ENCODE peak calls at places on chromosomes 2 and 18, in ten cellular contexts. One of them, this sample, is unnamed.

GRCh38 chr2:129888896-129889295 is 90.6 kb upstream of the RAB6C start:
- DNase-seq in activated naive CD8-positive, alpha-beta T cell treated with anti-CD3 and anti-CD28 coated beads, Interleukin-2, amount 50 U/mL, for 16 hours: no peak
- DNase-seq in activated naive CD4-positive, alpha-beta T cell treated with Interleukin-2 at 50 U/mL for 16 hours: no peak
- DNase-seq in A549: no peak
- DNase-seq in cardiac fibroblast: peak; percentile 5
- DNase-seq in GM12892: no peak
- DNase-seq in midbrain: no peak
- DNase-seq in fibroblast of pulmonary artery: peak; percentile 2
- DNase-seq in NCI-H1092: no peak
- DNase-seq in AG09309: no peak
- DNase-seq in this sample: no peak

GRCh38 chr2:71620851-71621251 is 167.5 kb downstream of the DYSF start:
- DNase-seq in activated naive CD8-positive, alpha-beta T cell treated with anti-CD3 and anti-CD28 coated beads, Interleukin-2, amount 50 U/mL, for 16 hours: no peak
- DNase-seq in activated naive CD4-positive, alpha-beta T cell treated with Interleukin-2 at 50 U/mL for 16 hours: no peak
- DNase-seq in A549: no peak
- DNase-seq in cardiac fibroblast: no peak
- DNase-seq in GM12892: no peak
- DNase-seq in midbrain: no peak
- DNase-seq in fibroblast of pulmonary artery: no peak
- DNase-seq in NCI-H1092: no peak
- DNase-seq in AG09309: no peak
- DNase-seq in this sample: no peak

GRCh38 chr2:217270089-217270800 is 410.4 kb upstream of the TNP1 start:
- DNase-seq in activated naive CD8-positive, alpha-beta T cell treated with anti-CD3 and anti-CD28 coated beads, Interleukin-2, amount 50 U/mL, for 16 hours: no peak
- DNase-seq in activated naive CD4-positive, alpha-beta T cell treated with Interleukin-2 at 50 U/mL for 16 hours: no peak
- DNase-seq in A549: no peak
- DNase-seq in cardiac fibroblast: no peak
- DNase-seq in GM12892: no peak
- DNase-seq in midbrain: no peak
- DNase-seq in fibroblast of pulmonary artery: no peak
- DNase-seq in NCI-H1092: no peak
- DNase-seq in AG09309: no peak
- DNase-seq in this sample: no peak

GRCh38 chr2:16471031-16471430 is 194.6 kb downstream of the CYRIA start:
- DNase-seq in activated naive CD8-positive, alpha-beta T cell treated with anti-CD3 and anti-CD28 coated beads, Interleukin-2, amount 50 U/mL, for 16 hours: no peak
- DNase-seq in activated naive CD4-positive, alpha-beta T cell treated with Interleukin-2 at 50 U/mL for 16 hours: no peak
- DNase-seq in A549: no peak
- DNase-seq in cardiac fibroblast: no peak
- DNase-seq in GM12892: no peak
- DNase-seq in midbrain: no peak
- DNase-seq in fibroblast of pulmonary artery: no peak
- DNase-seq in NCI-H1092: no peak
- DNase-seq in AG09309: no peak
- DNase-seq in this sample: no peak

GRCh38 chr18:73975266-73975665 is 172.4 kb downstream of the FBXO15 start:
- DNase-seq in activated naive CD8-positive, alpha-beta T cell treated with anti-CD3 and anti-CD28 coated beads, Interleukin-2, amount 50 U/mL, for 16 hours: no peak
- DNase-seq in activated naive CD4-positive, alpha-beta T cell treated with Interleukin-2 at 50 U/mL for 16 hours: no peak
- DNase-seq in A549: no peak
- DNase-seq in cardiac fibroblast: peak; percentile 34
- DNase-seq in GM12892: no peak
- DNase-seq in midbrain: no peak
- DNase-seq in fibroblast of pulmonary artery: no peak
- DNase-seq in NCI-H1092: no peak
- DNase-seq in AG09309: peak; percentile 21
- DNase-seq in this sample: no peak

GRCh38 chr2:193506035-193506434 is 1311.3 kb upstream of the TMEFF2 start:
- DNase-seq in activated naive CD8-positive, alpha-beta T cell treated with anti-CD3 and anti-CD28 coated beads, Interleukin-2, amount 50 U/mL, for 16 hours: no peak
- DNase-seq in activated naive CD4-positive, alpha-beta T cell treated with Interleukin-2 at 50 U/mL for 16 hours: no peak
- DNase-seq in A549: no peak
- DNase-seq in cardiac fibroblast: no peak
- DNase-seq in GM12892: no peak
- DNase-seq in midbrain: no peak
- DNase-seq in fibroblast of pulmonary artery: no peak
- DNase-seq in NCI-H1092: no peak
- DNase-seq in AG09309: no peak
- DNase-seq in this sample: no peak

GRCh38 chr2:120736955-120737801 is 1.5 kb downstream of the GLI2 start:
- DNase-seq in activated naive CD8-positive, alpha-beta T cell treated with anti-CD3 and anti-CD28 coated beads, Interleukin-2, amount 50 U/mL, for 16 hours: no peak
- DNase-seq in activated naive CD4-positive, alpha-beta T cell treated with Interleukin-2 at 50 U/mL for 16 hours: no peak
- DNase-seq in A549: peak; percentile 83
- DNase-seq in cardiac fibroblast: peak; percentile 92
- DNase-seq in GM12892: no peak
- DNase-seq in midbrain: peak; percentile 42
- DNase-seq in fibroblast of pulmonary artery: peak; percentile 90
- DNase-seq in NCI-H1092: no peak
- DNase-seq in AG09309: peak; percentile 52
- DNase-seq in this sample: no peak

GRCh38 chr2:70767699-70768584 is at the start of gene ADD2:
- DNase-seq in activated naive CD8-positive, alpha-beta T cell treated with anti-CD3 and anti-CD28 coated beads, Interleukin-2, amount 50 U/mL, for 16 hours: peak; percentile 9
- DNase-seq in activated naive CD4-positive, alpha-beta T cell treated with Interleukin-2 at 50 U/mL for 16 hours: peak; percentile 26
- DNase-seq in A549: peak; percentile 81
- DNase-seq in cardiac fibroblast: peak; percentile 21
- DNase-seq in GM12892: peak; percentile 41
- DNase-seq in midbrain: peak; percentile 58
- DNase-seq in fibroblast of pulmonary artery: peak; percentile 25
- DNase-seq in NCI-H1092: peak; percentile 59
- DNase-seq in AG09309: no peak
- DNase-seq in this sample: no peak

GRCh38 chr18:59035591-59035990 is 104.1 kb upstream of the SEC11C start:
- DNase-seq in activated naive CD8-positive, alpha-beta T cell treated with anti-CD3 and anti-CD28 coated beads, Interleukin-2, amount 50 U/mL, for 16 hours: no peak
- DNase-seq in activated naive CD4-positive, alpha-beta T cell treated with Interleukin-2 at 50 U/mL for 16 hours: no peak
- DNase-seq in A549: no peak
- DNase-seq in cardiac fibroblast: no peak
- DNase-seq in GM12892: no peak
- DNase-seq in midbrain: no peak
- DNase-seq in fibroblast of pulmonary artery: no peak
- DNase-seq in NCI-H1092: no peak
- DNase-seq in AG09309: no peak
- DNase-seq in this sample: no peak

GRCh38 chr2:11798946-11799495 is 52.6 kb downstream of the LPIN1 start:
- DNase-seq in activated naive CD8-positive, alpha-beta T cell treated with anti-CD3 and anti-CD28 coated beads, Interleukin-2, amount 50 U/mL, for 16 hours: no peak
- DNase-seq in activated naive CD4-positive, alpha-beta T cell treated with Interleukin-2 at 50 U/mL for 16 hours: no peak
- DNase-seq in A549: no peak
- DNase-seq in cardiac fibroblast: no peak
- DNase-seq in GM12892: no peak
- DNase-seq in midbrain: no peak
- DNase-seq in fibroblast of pulmonary artery: no peak
- DNase-seq in NCI-H1092: no peak
- DNase-seq in AG09309: no peak
- DNase-seq in this sample: no peak

GRCh38 chr2:893311-893710 is 57.3 kb upstream of the SNTG2 start:
- DNase-seq in activated naive CD8-positive, alpha-beta T cell treated with anti-CD3 and anti-CD28 coated beads, Interleukin-2, amount 50 U/mL, for 16 hours: no peak
- DNase-seq in activated naive CD4-positive, alpha-beta T cell treated with Interleukin-2 at 50 U/mL for 16 hours: no peak
- DNase-seq in A549: peak; percentile 38
- DNase-seq in cardiac fibroblast: no peak
- DNase-seq in GM12892: no peak
- DNase-seq in midbrain: no peak
- DNase-seq in fibroblast of pulmonary artery: no peak
- DNase-seq in NCI-H1092: no peak
- DNase-seq in AG09309: no peak
- DNase-seq in this sample: no peak

GRCh38 chr2:128321784-128322650 is 3.3 kb upstream of the HS6ST1 start:
- DNase-seq in activated naive CD8-positive, alpha-beta T cell treated with anti-CD3 and anti-CD28 coated beads, Interleukin-2, amount 50 U/mL, for 16 hours: peak; percentile 63
- DNase-seq in activated naive CD4-positive, alpha-beta T cell treated with Interleukin-2 at 50 U/mL for 16 hours: peak; percentile 86
- DNase-seq in A549: peak; percentile 74
- DNase-seq in cardiac fibroblast: peak; percentile 86
- DNase-seq in GM12892: peak; percentile 89
- DNase-seq in midbrain: peak; percentile 85
- DNase-seq in fibroblast of pulmonary artery: peak; percentile 84
- DNase-seq in NCI-H1092: peak; percentile 22
- DNase-seq in AG09309: no peak
- DNase-seq in this sample: peak; percentile 67

GRCh38 chr2:25371253-25372241 is 29.8 kb upstream of the DNMT3A start:
- DNase-seq in activated naive CD8-positive, alpha-beta T cell treated with anti-CD3 and anti-CD28 coated beads, Interleukin-2, amount 50 U/mL, for 16 hours: no peak
- DNase-seq in activated naive CD4-positive, alpha-beta T cell treated with Interleukin-2 at 50 U/mL for 16 hours: no peak
- DNase-seq in A549: no peak
- DNase-seq in cardiac fibroblast: no peak
- DNase-seq in GM12892: no peak
- DNase-seq in midbrain: no peak
- DNase-seq in fibroblast of pulmonary artery: no peak
- DNase-seq in NCI-H1092: no peak
- DNase-seq in AG09309: no peak
- DNase-seq in this sample: no peak

GRCh38 chr2:178804791-178805190 is 2.4 kb downstream of the TTN start:
- DNase-seq in activated naive CD8-positive, alpha-beta T cell treated with anti-CD3 and anti-CD28 coated beads, Interleukin-2, amount 50 U/mL, for 16 hours: no peak
- DNase-seq in activated naive CD4-positive, alpha-beta T cell treated with Interleukin-2 at 50 U/mL for 16 hours: no peak
- DNase-seq in A549: peak; percentile 25
- DNase-seq in cardiac fibroblast: no peak
- DNase-seq in GM12892: no peak
- DNase-seq in midbrain: no peak
- DNase-seq in fibroblast of pulmonary artery: no peak
- DNase-seq in NCI-H1092: no peak
- DNase-seq in AG09309: no peak
- DNase-seq in this sample: no peak

GRCh38 chr2:132448331-132448730 is 31.7 kb downstream of the GPR39 start:
- DNase-seq in activated naive CD8-positive, alpha-beta T cell treated with anti-CD3 and anti-CD28 coated beads, Interleukin-2, amount 50 U/mL, for 16 hours: no peak
- DNase-seq in activated naive CD4-positive, alpha-beta T cell treated with Interleukin-2 at 50 U/mL for 16 hours: no peak
- DNase-seq in A549: no peak
- DNase-seq in cardiac fibroblast: peak; percentile 7
- DNase-seq in GM12892: no peak
- DNase-seq in midbrain: no peak
- DNase-seq in fibroblast of pulmonary artery: peak; percentile 7
- DNase-seq in NCI-H1092: no peak
- DNase-seq in AG09309: no peak
- DNase-seq in this sample: no peak

GRCh38 chr2:7752291-7752690 is 835.1 kb downstream of the RNF144A start:
- DNase-seq in activated naive CD8-positive, alpha-beta T cell treated with anti-CD3 and anti-CD28 coated beads, Interleukin-2, amount 50 U/mL, for 16 hours: no peak
- DNase-seq in activated naive CD4-positive, alpha-beta T cell treated with Interleukin-2 at 50 U/mL for 16 hours: no peak
- DNase-seq in A549: no peak
- DNase-seq in cardiac fibroblast: no peak
- DNase-seq in GM12892: no peak
- DNase-seq in midbrain: no peak
- DNase-seq in fibroblast of pulmonary artery: no peak
- DNase-seq in NCI-H1092: no peak
- DNase-seq in AG09309: no peak
- DNase-seq in this sample: no peak

GRCh38 chr2:35803133-35803532 is 552.4 kb upstream of the CRIM1 start:
- DNase-seq in activated naive CD8-positive, alpha-beta T cell treated with anti-CD3 and anti-CD28 coated beads, Interleukin-2, amount 50 U/mL, for 16 hours: no peak
- DNase-seq in activated naive CD4-positive, alpha-beta T cell treated with Interleukin-2 at 50 U/mL for 16 hours: no peak
- DNase-seq in A549: no peak
- DNase-seq in cardiac fibroblast: no peak
- DNase-seq in GM12892: no peak
- DNase-seq in midbrain: no peak
- DNase-seq in fibroblast of pulmonary artery: no peak
- DNase-seq in NCI-H1092: no peak
- DNase-seq in AG09309: no peak
- DNase-seq in this sample: no peak

GRCh38 chr18:79948719-79949411 is 2.6 kb downstream of the SLC66A2 start:
- DNase-seq in activated naive CD8-positive, alpha-beta T cell treated with anti-CD3 and anti-CD28 coated beads, Interleukin-2, amount 50 U/mL, for 16 hours: no peak
- DNase-seq in activated naive CD4-positive, alpha-beta T cell treated with Interleukin-2 at 50 U/mL for 16 hours: no peak
- DNase-seq in A549: no peak
- DNase-seq in cardiac fibroblast: no peak
- DNase-seq in GM12892: no peak
- DNase-seq in midbrain: no peak
- DNase-seq in fibroblast of pulmonary artery: no peak
- DNase-seq in NCI-H1092: no peak
- DNase-seq in AG09309: no peak
- DNase-seq in this sample: no peak

GRCh38 chr2:20209373-20210109 is 15.4 kb downstream of the SDC1 start:
- DNase-seq in activated naive CD8-positive, alpha-beta T cell treated with anti-CD3 and anti-CD28 coated beads, Interleukin-2, amount 50 U/mL, for 16 hours: no peak
- DNase-seq in activated naive CD4-positive, alpha-beta T cell treated with Interleukin-2 at 50 U/mL for 16 hours: no peak
- DNase-seq in A549: no peak
- DNase-seq in cardiac fibroblast: no peak
- DNase-seq in GM12892: no peak
- DNase-seq in midbrain: no peak
- DNase-seq in fibroblast of pulmonary artery: no peak
- DNase-seq in NCI-H1092: no peak
- DNase-seq in AG09309: no peak
- DNase-seq in this sample: no peak

GRCh38 chr2:23637011-23637778 is 252.2 kb downstream of the KLHL29 start:
- DNase-seq in activated naive CD8-positive, alpha-beta T cell treated with anti-CD3 and anti-CD28 coated beads, Interleukin-2, amount 50 U/mL, for 16 hours: no peak
- DNase-seq in activated naive CD4-positive, alpha-beta T cell treated with Interleukin-2 at 50 U/mL for 16 hours: no peak
- DNase-seq in A549: no peak
- DNase-seq in cardiac fibroblast: peak; percentile 87
- DNase-seq in GM12892: no peak
- DNase-seq in midbrain: no peak
- DNase-seq in fibroblast of pulmonary artery: peak; percentile 86
- DNase-seq in NCI-H1092: no peak
- DNase-seq in AG09309: peak; percentile 20
- DNase-seq in this sample: no peak

GRCh38 chr2:60054571-60055340 is 498.7 kb downstream of the BCL11A start:
- DNase-seq in activated naive CD8-positive, alpha-beta T cell treated with anti-CD3 and anti-CD28 coated beads, Interleukin-2, amount 50 U/mL, for 16 hours: no peak
- DNase-seq in activated naive CD4-positive, alpha-beta T cell treated with Interleukin-2 at 50 U/mL for 16 hours: no peak
- DNase-seq in A549: no peak
- DNase-seq in cardiac fibroblast: no peak
- DNase-seq in GM12892: no peak
- DNase-seq in midbrain: no peak
- DNase-seq in fibroblast of pulmonary artery: no peak
- DNase-seq in NCI-H1092: no peak
- DNase-seq in AG09309: no peak
- DNase-seq in this sample: no peak

GRCh38 chr18:78602430-78602829 is 377.2 kb upstream of the SALL3 start:
- DNase-seq in activated naive CD8-positive, alpha-beta T cell treated with anti-CD3 and anti-CD28 coated beads, Interleukin-2, amount 50 U/mL, for 16 hours: no peak
- DNase-seq in activated naive CD4-positive, alpha-beta T cell treated with Interleukin-2 at 50 U/mL for 16 hours: no peak
- DNase-seq in A549: no peak
- DNase-seq in cardiac fibroblast: no peak
- DNase-seq in GM12892: no peak
- DNase-seq in midbrain: no peak
- DNase-seq in fibroblast of pulmonary artery: no peak
- DNase-seq in NCI-H1092: no peak
- DNase-seq in AG09309: no peak
- DNase-seq in this sample: no peak

GRCh38 chr18:74652392-74652988 is 54.8 kb downstream of the ZNF407 start:
- DNase-seq in activated naive CD8-positive, alpha-beta T cell treated with anti-CD3 and anti-CD28 coated beads, Interleukin-2, amount 50 U/mL, for 16 hours: no peak
- DNase-seq in activated naive CD4-positive, alpha-beta T cell treated with Interleukin-2 at 50 U/mL for 16 hours: no peak
- DNase-seq in A549: peak; percentile 22
- DNase-seq in cardiac fibroblast: peak; percentile 73
- DNase-seq in GM12892: no peak
- DNase-seq in midbrain: peak; percentile 68
- DNase-seq in fibroblast of pulmonary artery: peak; percentile 77
- DNase-seq in NCI-H1092: peak; percentile 23
- DNase-seq in AG09309: peak; percentile 17
- DNase-seq in this sample: no peak

GRCh38 chr2:224009605-224010330 is 29.3 kb downstream of the SERPINE2 start:
- DNase-seq in activated naive CD8-positive, alpha-beta T cell treated with anti-CD3 and anti-CD28 coated beads, Interleukin-2, amount 50 U/mL, for 16 hours: no peak
- DNase-seq in activated naive CD4-positive, alpha-beta T cell treated with Interleukin-2 at 50 U/mL for 16 hours: no peak
- DNase-seq in A549: peak; percentile 20
- DNase-seq in cardiac fibroblast: peak; percentile 56
- DNase-seq in GM12892: no peak
- DNase-seq in midbrain: peak; percentile 17
- DNase-seq in fibroblast of pulmonary artery: peak; percentile 54
- DNase-seq in NCI-H1092: no peak
- DNase-seq in AG09309: no peak
- DNase-seq in this sample: no peak

GRCh38 chr18:36504928-36505327 is 207.4 kb downstream of the FHOD3 start:
- DNase-seq in activated naive CD8-positive, alpha-beta T cell treated with anti-CD3 and anti-CD28 coated beads, Interleukin-2, amount 50 U/mL, for 16 hours: no peak
- DNase-seq in activated naive CD4-positive, alpha-beta T cell treated with Interleukin-2 at 50 U/mL for 16 hours: no peak
- DNase-seq in A549: no peak
- DNase-seq in cardiac fibroblast: no peak
- DNase-seq in GM12892: no peak
- DNase-seq in midbrain: no peak
- DNase-seq in fibroblast of pulmonary artery: no peak
- DNase-seq in NCI-H1092: no peak
- DNase-seq in AG09309: no peak
- DNase-seq in this sample: no peak

GRCh38 chr2:129437775-129438174 is 541.7 kb upstream of the RAB6C start:
- DNase-seq in activated naive CD8-positive, alpha-beta T cell treated with anti-CD3 and anti-CD28 coated beads, Interleukin-2, amount 50 U/mL, for 16 hours: no peak
- DNase-seq in activated naive CD4-positive, alpha-beta T cell treated with Interleukin-2 at 50 U/mL for 16 hours: no peak
- DNase-seq in A549: no peak
- DNase-seq in cardiac fibroblast: no peak
- DNase-seq in GM12892: no peak
- DNase-seq in midbrain: no peak
- DNase-seq in fibroblast of pulmonary artery: no peak
- DNase-seq in NCI-H1092: no peak
- DNase-seq in AG09309: no peak
- DNase-seq in this sample: no peak

GRCh38 chr2:167924556-167924955 is 322.8 kb downstream of the STK39 start:
- DNase-seq in activated naive CD8-positive, alpha-beta T cell treated with anti-CD3 and anti-CD28 coated beads, Interleukin-2, amount 50 U/mL, for 16 hours: no peak
- DNase-seq in activated naive CD4-positive, alpha-beta T cell treated with Interleukin-2 at 50 U/mL for 16 hours: no peak
- DNase-seq in A549: no peak
- DNase-seq in cardiac fibroblast: no peak
- DNase-seq in GM12892: no peak
- DNase-seq in midbrain: no peak
- DNase-seq in fibroblast of pulmonary artery: no peak
- DNase-seq in NCI-H1092: no peak
- DNase-seq in AG09309: no peak
- DNase-seq in this sample: no peak

GRCh38 chr18:59715966-59716369 is 18.7 kb upstream of the CCBE1 start:
- DNase-seq in activated naive CD8-positive, alpha-beta T cell treated with anti-CD3 and anti-CD28 coated beads, Interleukin-2, amount 50 U/mL, for 16 hours: no peak
- DNase-seq in activated naive CD4-positive, alpha-beta T cell treated with Interleukin-2 at 50 U/mL for 16 hours: no peak
- DNase-seq in A549: peak; percentile 70
- DNase-seq in cardiac fibroblast: peak; percentile 92
- DNase-seq in GM12892: no peak
- DNase-seq in midbrain: no peak
- DNase-seq in fibroblast of pulmonary artery: peak; percentile 95
- DNase-seq in NCI-H1092: no peak
- DNase-seq in AG09309: peak; percentile 68
- DNase-seq in this sample: no peak